ENCODE peak calls at places on chromosomes 4 and X, in four cellular contexts. One of them, this sample, is unnamed.

GRCh38 chr4:163540448-163540847 is 46.0 kb downstream of the TMA16 start:
- DNase-seq in IMR-90: no peak
- DNase-seq in H1: no peak
- DNase-seq in mesendoderm: no peak
- DNase-seq in this sample: no peak

GRCh38 chr4:73481356-73481755 is at the start of gene AFM:
- DNase-seq in mesendoderm: no peak
- DNase-seq in IMR-90: no peak
- DNase-seq in H1: no peak
- DNase-seq in this sample: no peak

GRCh38 chrX:121987163-121987562 is 939.8 kb downstream of the GLUD2 start:
- DNase-seq in mesendoderm: peak; percentile 1
- DNase-seq in IMR-90: no peak
- DNase-seq in H1: no peak
- DNase-seq in this sample: no peak

GRCh38 chr4:173526034-173526482 is 4.0 kb downstream of the HAND2 start:
- DNase-seq in IMR-90: no peak
- DNase-seq in H1: no peak
- DNase-seq in mesendoderm: peak; percentile 70
- DNase-seq in this sample: no peak

GRCh38 chr4:26022346-26022891 is 108.4 kb downstream of the SMIM20 start:
- DNase-seq in H1: no peak
- DNase-seq in mesendoderm: no peak
- DNase-seq in IMR-90: peak; percentile 80
- DNase-seq in this sample: no peak

GRCh38 chr4:7515390-7515902 is 80.7 kb upstream of the PSAPL1 start:
- DNase-seq in H1: no peak
- DNase-seq in IMR-90: no peak
- DNase-seq in mesendoderm: no peak
- DNase-seq in this sample: no peak

GRCh38 chr4:8308856-8309771 is 39.6 kb downstream of the HTRA3 start:
- DNase-seq in H1: no peak
- DNase-seq in IMR-90: peak; percentile 44
- DNase-seq in mesendoderm: no peak
- DNase-seq in this sample: no peak

GRCh38 chr4:37441231-37442061 is 196.9 kb downstream of the NWD2 start:
- DNase-seq in mesendoderm: peak; percentile 92
- DNase-seq in IMR-90: no peak
- DNase-seq in H1: no peak
- DNase-seq in this sample: no peak

GRCh38 chr4:133152330-133152791 is 3.3 kb downstream of the PCDH10 start:
- DNase-seq in H1: no peak
- DNase-seq in IMR-90: no peak
- DNase-seq in mesendoderm: peak; percentile 25
- DNase-seq in this sample: peak; percentile 49

GRCh38 chrX:100768679-100769338 is 36.9 kb upstream of the SYTL4 start:
- DNase-seq in mesendoderm: peak; percentile 72
- DNase-seq in H1: peak; percentile 23
- DNase-seq in IMR-90: peak; percentile 62
- DNase-seq in this sample: peak; percentile 75

GRCh38 chr4:5992171-5993062 is 25.8 kb downstream of the C4orf50 start:
- DNase-seq in mesendoderm: no peak
- DNase-seq in H1: no peak
- DNase-seq in IMR-90: no peak
- DNase-seq in this sample: peak; percentile 20

GRCh38 chr4:13542577-13543042 is 1.7 kb downstream of the NKX3-2 start:
- DNase-seq in H1: no peak
- DNase-seq in IMR-90: no peak
- DNase-seq in mesendoderm: no peak
- DNase-seq in this sample: no peak

GRCh38 chr4:153497988-153498967 is 32.1 kb downstream of the TMEM131L start:
- DNase-seq in IMR-90: peak; percentile 86
- DNase-seq in mesendoderm: peak; percentile 60
- DNase-seq in H1: no peak
- DNase-seq in this sample: no peak

GRCh38 chr4:107058828-107059227 is 22.7 kb upstream of the DKK2 start:
- DNase-seq in H1: no peak
- DNase-seq in IMR-90: no peak
- DNase-seq in mesendoderm: no peak
- DNase-seq in this sample: no peak

GRCh38 chrX:43643662-43644061 is 12.4 kb upstream of the MAOA start:
- DNase-seq in H1: no peak
- DNase-seq in IMR-90: no peak
- DNase-seq in mesendoderm: peak; percentile 22
- DNase-seq in this sample: no peak

GRCh38 chrX:52576946-52577345 is 60.1 kb upstream of the XAGE1B start:
- DNase-seq in mesendoderm: peak; percentile 25
- DNase-seq in IMR-90: no peak
- DNase-seq in H1: no peak
- DNase-seq in this sample: peak; percentile 40

GRCh38 chrX:42247241-42247640 is 323.9 kb upstream of the CASK start:
- DNase-seq in H1: no peak
- DNase-seq in mesendoderm: no peak
- DNase-seq in IMR-90: peak; percentile 8
- DNase-seq in this sample: no peak

GRCh38 chr4:61827907-61828328 is 627.8 kb downstream of the ADGRL3 start:
- DNase-seq in H1: no peak
- DNase-seq in IMR-90: no peak
- DNase-seq in mesendoderm: no peak
- DNase-seq in this sample: no peak

GRCh38 chr4:118740869-118741268 is 55.7 kb downstream of the METTL14 start:
- DNase-seq in H1: no peak
- DNase-seq in IMR-90: no peak
- DNase-seq in mesendoderm: no peak
- DNase-seq in this sample: no peak

GRCh38 chr4:118738999-118739690 is 54.0 kb downstream of the METTL14 start:
- DNase-seq in H1: no peak
- DNase-seq in mesendoderm: no peak
- DNase-seq in IMR-90: no peak
- DNase-seq in this sample: no peak

GRCh38 chr4:118742050-118742449 is 56.9 kb downstream of the METTL14 start:
- DNase-seq in IMR-90: no peak
- DNase-seq in H1: no peak
- DNase-seq in mesendoderm: no peak
- DNase-seq in this sample: no peak

GRCh38 chr4:118743867-118744266 is 58.7 kb downstream of the METTL14 start:
- DNase-seq in H1: no peak
- DNase-seq in mesendoderm: no peak
- DNase-seq in IMR-90: peak; percentile 58
- DNase-seq in this sample: no peak

DNA sequence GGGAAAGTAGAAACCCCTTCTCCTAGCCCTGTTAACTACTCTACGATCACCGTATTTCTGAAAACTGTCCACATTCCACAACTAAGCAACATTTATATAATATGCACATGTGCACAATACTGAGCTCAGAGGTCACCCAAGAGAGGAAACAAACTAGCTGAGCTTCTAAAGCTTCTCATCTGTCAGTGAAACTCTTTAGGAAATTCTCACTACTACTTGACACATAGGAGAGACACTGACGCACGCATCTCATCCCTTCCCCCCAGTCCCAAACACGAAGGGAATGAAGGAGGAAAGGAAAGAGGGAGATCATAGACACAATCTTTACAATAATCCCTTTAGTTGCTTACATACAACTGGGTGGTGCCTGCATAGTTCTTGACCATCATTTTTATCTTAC is 56.3 kb downstream of the METTL14 start:
- DNase-seq in mesendoderm: no peak
- DNase-seq in IMR-90: peak; percentile 42
- DNase-seq in H1: no peak
- DNase-seq in this sample: no peak
- H3K56ac ChIP-seq in mesendoderm: no peak overlapping the region
- H3K56ac ChIP-seq in IMR-90: no peak overlapping the region
- H3K56ac ChIP-seq in H1: no peak overlapping the region
- H3K56ac ChIP-seq in this sample: no peak overlapping the region

GRCh38 chr4:734951-735350 is 29.3 kb downstream of the PCGF3 start:
- DNase-seq in IMR-90: no peak
- DNase-seq in mesendoderm: no peak
- DNase-seq in H1: no peak
- DNase-seq in this sample: no peak
- H3K79me1 ChIP-seq in IMR-90: peaks cover 26% of the 10 kb centered on the region
- H3K79me1 ChIP-seq in mesendoderm: no peaks in the 10 kb centered on the region
- H3K79me1 ChIP-seq in H1: peaks cover 2% of the 10 kb centered on the region
- H3K79me1 ChIP-seq in this sample: no peaks in the 10 kb centered on the region

GRCh38 chr4:4598851-4599411 is 57.1 kb upstream of the STX18 start:
- DNase-seq in IMR-90: no peak
- DNase-seq in mesendoderm: no peak
- DNase-seq in H1: no peak
- DNase-seq in this sample: no peak
- H3K56ac ChIP-seq in IMR-90: no peak overlapping the region
- H3K56ac ChIP-seq in mesendoderm: no peak overlapping the region
- H3K56ac ChIP-seq in H1: no peak overlapping the region
- H3K56ac ChIP-seq in this sample: no peak overlapping the region

DNA sequence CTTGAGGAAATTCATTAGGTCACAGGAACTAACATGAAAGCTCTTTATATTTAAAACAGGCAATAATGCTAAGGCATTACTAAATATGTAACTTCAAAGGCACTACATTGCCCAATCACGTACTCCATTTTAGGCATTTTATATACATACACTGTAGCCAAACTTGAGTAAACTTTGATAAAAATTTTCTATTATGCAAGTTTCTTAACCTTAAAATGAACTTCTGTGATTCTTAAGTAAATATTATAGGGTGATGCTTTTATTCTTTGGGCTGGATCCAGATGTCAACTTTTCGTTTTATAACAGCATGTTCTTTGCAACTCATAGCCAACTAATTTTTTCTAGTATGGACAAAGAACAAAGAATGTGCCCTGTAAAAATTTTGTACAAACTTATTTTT is 28.3 kb upstream of the MAP9 start:
- DNase-seq in IMR-90: peak; percentile 79
- DNase-seq in mesendoderm: no peak
- DNase-seq in H1: no peak
- DNase-seq in this sample: no peak
- H3K79me1 ChIP-seq in IMR-90: no peaks in the 10 kb centered on the region
- H3K79me1 ChIP-seq in mesendoderm: no peaks in the 10 kb centered on the region
- H3K79me1 ChIP-seq in H1: no peaks in the 10 kb centered on the region
- H3K79me1 ChIP-seq in this sample: no peaks in the 10 kb centered on the region

DNA sequence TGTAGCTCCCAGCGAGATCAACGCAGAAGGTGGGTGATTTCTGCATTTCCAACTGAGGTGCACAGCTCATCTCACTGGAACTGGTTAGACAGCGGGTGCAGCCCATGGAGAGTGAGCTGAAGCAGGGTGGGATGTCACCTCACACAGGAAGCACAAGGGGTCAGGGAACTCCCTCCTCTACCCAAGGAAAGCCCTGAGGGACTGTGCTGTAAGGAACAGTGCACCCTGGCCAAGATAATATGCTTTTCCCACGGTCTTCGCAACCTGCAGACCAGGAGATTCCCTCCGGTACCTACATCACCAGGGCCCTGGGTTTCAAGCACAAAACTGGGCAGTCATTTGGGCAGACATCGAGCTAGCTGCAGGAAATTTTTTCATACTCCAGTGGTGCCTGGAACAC is 216.4 kb upstream of the TET2 start:
- DNase-seq in IMR-90: no peak
- DNase-seq in H1: no peak
- DNase-seq in mesendoderm: peak; percentile 2
- DNase-seq in this sample: no peak
- H3K56ac ChIP-seq in IMR-90: no peak overlapping the region
- H3K56ac ChIP-seq in H1: no peak overlapping the region
- H3K56ac ChIP-seq in mesendoderm: no peak overlapping the region
- H3K56ac ChIP-seq in this sample: no peak overlapping the region

DNA sequence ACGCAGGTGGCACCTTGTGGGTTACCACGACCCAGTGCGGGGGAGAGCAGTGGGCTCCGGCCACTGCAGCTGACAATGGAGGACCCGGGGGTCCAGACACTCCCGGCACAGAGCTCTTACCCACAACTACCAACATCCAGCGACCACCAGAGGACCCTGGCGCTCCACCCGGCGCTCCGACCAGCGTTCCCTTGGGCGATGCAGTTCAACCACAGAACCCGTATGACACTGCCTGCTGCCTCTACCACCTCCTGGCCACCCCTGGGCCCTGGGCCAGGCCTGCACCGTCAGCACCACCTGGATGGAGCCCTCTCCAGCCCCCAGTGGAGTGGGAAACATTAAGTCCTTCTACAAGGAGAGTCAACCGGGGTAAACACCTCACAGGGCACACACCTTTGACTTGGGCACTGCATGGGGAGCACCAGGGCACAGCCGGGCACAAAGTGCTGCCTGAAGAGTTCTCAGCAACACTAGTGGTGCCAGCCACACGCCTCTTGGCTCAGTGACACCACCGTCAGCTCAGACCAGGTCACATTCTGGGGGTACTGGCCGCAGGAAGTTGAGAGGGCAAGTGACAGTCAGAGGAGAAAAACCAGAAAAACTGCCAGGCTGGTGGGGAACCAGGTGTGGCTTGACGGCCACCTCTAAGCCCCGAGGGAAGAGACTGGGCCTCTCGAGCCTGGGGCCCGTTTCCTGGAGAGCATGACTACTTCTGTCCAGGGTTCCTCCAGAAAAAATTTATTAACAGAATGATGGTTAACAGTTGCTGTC is 2.6 kb downstream of the CTBP1 start:
- DNase-seq in mesendoderm: no peak
- DNase-seq in IMR-90: no peak
- DNase-seq in H1: no peak
- DNase-seq in this sample: peak; percentile 28
- H3K79me1 ChIP-seq in mesendoderm: peaks cover 15% of the 10 kb centered on the region
- H3K79me1 ChIP-seq in IMR-90: peaks cover 64% of the 10 kb centered on the region
- H3K79me1 ChIP-seq in H1: peaks cover 23% of the 10 kb centered on the region
- H3K79me1 ChIP-seq in this sample: peaks cover 8% of the 10 kb centered on the region